ENCODE peak calls at places on chromosome 4, in ten cellular contexts. I, Z, X, W, D, L, M, K, P and J are unnamed samples.

GRCh38 chr4:23921993-23922392 is 32.1 kb upstream of the PPARGC1A start:
- DNase-seq in I (no peak), Z (no peak), X (no peak), W (no peak), D (no peak), L (peak), M (no peak), K (no peak), P (no peak), J (no peak)

GRCh38 chr4:55733874-55734437 is 85.6 kb upstream of the EXOC1L start:
- DNase-seq in I (no peak), Z (no peak), X (no peak), W (no peak), D (no peak), L (peak), M (peak), K (peak), P (no peak), J (no peak)

GRCh38 chr4:158172196-158172557 is 648 bp downstream of the GASK1B start:
- DNase-seq in I (no peak), Z (no peak), X (no peak), W (no peak), D (no peak), L (peak), M (no peak), K (peak), P (no peak), J (no peak)

GRCh38 chr4:112150920-112151319 is 5.7 kb downstream of the FAM241A start:
- DNase-seq in I (no peak), Z (no peak), X (no peak), W (no peak), D (no peak), L (no peak), M (no peak), K (no peak), P (no peak), J (no peak)

GRCh38 chr4:110260299-110260698 is 61.9 kb upstream of the ELOVL6 start:
- DNase-seq in I (no peak), Z (no peak), X (no peak), W (no peak), D (no peak), L (no peak), M (no peak), K (no peak), P (no peak), J (no peak)

GRCh38 chr4:1401409-1402020 is 4.7 kb downstream of the NKX1-1 start:
- DNase-seq in I (no peak), Z (peak), X (no peak), W (no peak), D (no peak), L (no peak), M (no peak), K (no peak), P (no peak), J (no peak)

GRCh38 chr4:170256807-170257206 is 167.1 kb upstream of the AADAT start:
- DNase-seq in I (no peak), Z (no peak), X (no peak), W (no peak), D (no peak), L (no peak), M (no peak), K (no peak), P (no peak), J (no peak)

GRCh38 chr4:1350169-1350520 is 3.1 kb downstream of the UVSSA start:
- DNase-seq in I (no peak), Z (no peak), X (no peak), W (no peak), D (no peak), L (no peak), M (no peak), K (no peak), P (no peak), J (no peak)

GRCh38 chr4:48085821-48086602 is 48.0 kb downstream of the TXK start:
- DNase-seq in I (no peak), Z (no peak), X (no peak), W (no peak), D (no peak), L (no peak), M (no peak), K (no peak), P (no peak), J (no peak)

GRCh38 chr4:37889849-37890500 is 909 bp upstream of the TBC1D1 start:
- DNase-seq in I (peak), Z (peak), X (no peak), W (no peak), D (no peak), L (no peak), M (peak), K (no peak), P (peak), J (no peak)

GRCh38 chr4:120691536-120691935 is 231.0 kb downstream of the PRDM5 start:
- DNase-seq in I (no peak), Z (no peak), X (no peak), W (no peak), D (no peak), L (no peak), M (no peak), K (peak), P (no peak), J (no peak)

GRCh38 chr4:183289688-183290087 is 30.4 kb downstream of the CLDN22 start:
- DNase-seq in I (no peak), Z (no peak), X (no peak), W (no peak), D (no peak), L (no peak), M (peak), K (no peak), P (no peak), J (no peak)

GRCh38 chr4:2182981-2183380 is 58.9 kb downstream of the HAUS3 start:
- DNase-seq in I (no peak), Z (no peak), X (no peak), W (no peak), D (no peak), L (no peak), M (no peak), K (peak), P (no peak), J (no peak)

GRCh38 chr4:103719320-103720204 is at the start of gene TACR3:
- DNase-seq in I (no peak), Z (no peak), X (no peak), W (no peak), D (no peak), L (no peak), M (no peak), K (no peak), P (peak), J (no peak)

GRCh38 chr4:123037809-123038208 is 115.4 kb upstream of the NUDT6 start:
- DNase-seq in I (no peak), Z (no peak), X (no peak), W (no peak), D (no peak), L (peak), M (peak), K (peak), P (no peak), J (no peak)

GRCh38 chr4:34824515-34824914 is 1419.8 kb downstream of the ARAP2 start:
- DNase-seq in I (no peak), Z (no peak), X (no peak), W (no peak), D (no peak), L (no peak), M (no peak), K (no peak), P (no peak), J (no peak)

GRCh38 chr4:2793578-2793919 is 664 bp downstream of the SH3BP2 start:
- DNase-seq in I (no peak), Z (no peak), X (no peak), W (no peak), D (peak), L (no peak), M (peak), K (peak), P (no peak), J (no peak)